ENCODE peak calls at places on chromosome 11, in eight cellular contexts. A is GM19239, S is pancreas, Q is fibroblast of pulmonary artery, U is prostate gland, T is BJ, X is body of pancreas, C is H9. P is an unnamed sample.

GRCh38 chr11:69655479-69656394 is 14.8 kb downstream of the CCND1 start:
- DNase-seq in X (no peak), A (no peak), S (peak; percentile 74), Q (no peak), T (no peak), C (peak; percentile 39), U (no peak), P (no peak)

GRCh38 chr11:67119577-67120391 is 721 bp downstream of the KDM2A start:
- DNase-seq in Q (no peak), A (peak; percentile 28), X (peak; percentile 20), S (peak; percentile 60), U (peak; percentile 17), T (no peak), C (no peak), P (no peak)

GRCh38 chr11:71186861-71187260 is 65.5 kb downstream of the SHANK2 start:
- DNase-seq in C (no peak), A (no peak), U (no peak), S (no peak), T (no peak), Q (no peak), X (peak; percentile 3), P (no peak)

GRCh38 chr11:34330653-34331052 is 27.2 kb downstream of the ABTB2 start:
- DNase-seq in T (no peak), U (no peak), C (no peak), X (peak; percentile 65), S (no peak), A (no peak), Q (no peak), P (no peak)

GRCh38 chr11:1772270-1773130 is 8.8 kb upstream of the CTSD start:
- DNase-seq in Q (peak; percentile 87), U (no peak), C (peak; percentile 80), T (peak; percentile 72), A (no peak), S (peak; percentile 63), X (peak; percentile 50), P (no peak)

GRCh38 chr11:73201888-73202810 is 15.9 kb upstream of the P2RY2 start:
- DNase-seq in X (no peak), Q (no peak), S (no peak), A (no peak), T (no peak), U (no peak), C (no peak), P (no peak)

GRCh38 chr11:122721201-122721963 is 65.9 kb downstream of the UBASH3B start:
- DNase-seq in T (no peak), Q (peak; percentile 62), C (no peak), U (no peak), S (no peak), A (no peak), X (no peak), P (no peak)

GRCh38 chr11:46356911-46357482 is 9.7 kb downstream of the DGKZ start:
- DNase-seq in Q (peak; percentile 69), A (no peak), X (no peak), S (no peak), U (no peak), C (no peak), T (no peak), P (no peak)

GRCh38 chr11:96967616-96968015 is 577.8 kb downstream of the JRKL start:
- DNase-seq in S (no peak), A (no peak), U (no peak), C (no peak), X (no peak), Q (peak; percentile 2), T (no peak), P (no peak)

P was measured in hippocampal formation.